ENCODE peak calls at places on chromosomes 3 and 15, in five cellular contexts. Q is HT-29, C is endothelial cell, I is cardiac muscle cell, B is H1. O is an unnamed sample.

GRCh38 chr3:42589382-42590109 is 1.1 kb upstream of the SS18L2 start:
- DNase-seq in Q (no peak), C (no peak), I (no peak), B (no peak), O (no peak)

GRCh38 chr3:163384383-163384782 is 1693.9 kb downstream of the SI start:
- DNase-seq in Q (no peak), C (no peak), I (no peak), B (no peak), O (no peak)

GRCh38 chr3:52774901-52775864 is 2.2 kb upstream of the ITIH1 start:
- DNase-seq in Q (no peak), C (no peak), I (no peak), B (no peak), O (no peak)

GRCh38 chr15:58039260-58040035 is 26.1 kb downstream of the ALDH1A2 start:
- DNase-seq in Q (peak), C (no peak), I (no peak), B (no peak), O (no peak)

GRCh38 chr15:31457631-31458526 is 131.2 kb downstream of the KLF13 start:
- DNase-seq in Q (no peak), C (no peak), I (peak), B (no peak), O (no peak)

GRCh38 chr3:31196881-31197364 is 302.5 kb upstream of the GADL1 start:
- DNase-seq in Q (no peak), C (no peak), I (peak), B (no peak), O (peak)

GRCh38 chr3:98755601-98756000 is 7.5 kb upstream of the ST3GAL6 start:
- DNase-seq in Q (no peak), C (no peak), I (no peak), B (no peak), O (no peak)

GRCh38 chr15:69131362-69132215 is 28.8 kb upstream of the GLCE start:
- DNase-seq in Q (no peak), C (no peak), I (no peak), B (no peak), O (no peak)

GRCh38 chr15:63381301-63382192 is at the start of gene CA12:
- DNase-seq in Q (peak), C (peak), I (peak), B (peak), O (peak)

GRCh38 chr3:164641071-164641470 is 437.2 kb downstream of the SI start:
- DNase-seq in Q (no peak), C (no peak), I (no peak), B (no peak), O (no peak)

GRCh38 chr3:128408693-128409620 is 57.7 kb downstream of the DNAJB8 start:
- DNase-seq in Q (peak), C (no peak), I (no peak), B (no peak), O (no peak)

GRCh38 chr15:99086327-99086667 is 18.6 kb upstream of the SYNM start:
- DNase-seq in Q (no peak), C (no peak), I (no peak), B (no peak), O (no peak)

GRCh38 chr3:152771120-152771519 is 63.8 kb upstream of the P2RY1 start:
- DNase-seq in Q (no peak), C (no peak), I (no peak), B (no peak), O (no peak)

GRCh38 chr3:22908974-22909507 is 294.1 kb upstream of the UBE2E2 start:
- DNase-seq in Q (no peak), C (no peak), I (no peak), B (no peak), O (peak)

GRCh38 chr3:64889991-64890390 is 202.2 kb upstream of the ADAMTS9 start:
- DNase-seq in Q (no peak), C (peak), I (peak), B (no peak), O (no peak)

GRCh38 chr3:117565777-117566176 is 856.2 kb downstream of the TUSC7 start:
- DNase-seq in Q (no peak), C (no peak), I (no peak), B (no peak), O (no peak)

GRCh38 chr3:162541923-162542322 is 1045.3 kb downstream of the OTOL1 start:
- DNase-seq in Q (no peak), C (no peak), I (no peak), B (no peak), O (no peak)

GRCh38 chr3:171441381-171441780 is 18.8 kb downstream of the TNIK start:
- DNase-seq in Q (no peak), C (no peak), I (no peak), B (no peak), O (no peak)

GRCh38 chr3:116135462-116135861 is 309.8 kb downstream of the LSAMP start:
- DNase-seq in Q (no peak), C (no peak), I (peak), B (no peak), O (peak)

GRCh38 chr3:57756528-57757401 is 656 bp downstream of the SLMAP start:
- DNase-seq in Q (peak), C (peak), I (peak), B (peak), O (no peak)

GRCh38 chr15:71316911-71317310 is 201.6 kb downstream of the THSD4 start:
- DNase-seq in Q (no peak), C (no peak), I (no peak), B (no peak), O (no peak)

GRCh38 chr15:26294062-26294689 is 431.0 kb upstream of the ATP10A start:
- DNase-seq in Q (peak), C (no peak), I (no peak), B (peak), O (no peak)

GRCh38 chr15:78056714-78057269 is 20.7 kb downstream of the TBC1D2B start:
- DNase-seq in Q (peak), C (no peak), I (no peak), B (no peak), O (no peak)

GRCh38 chr3:143326983-143327382 is 207.4 kb downstream of the CHST2 start:
- DNase-seq in Q (no peak), C (no peak), I (no peak), B (no peak), O (no peak)

GRCh38 chr15:58980351-58980939 is 7.0 kb upstream of the RNF111 start:
- DNase-seq in Q (peak), C (no peak), I (peak), B (no peak), O (peak)

GRCh38 chr3:19384868-19385267 is 236.6 kb downstream of the KCNH8 start:
- DNase-seq in Q (no peak), C (no peak), I (no peak), B (no peak), O (no peak)

GRCh38 chr3:61564405-61565059 is 3.2 kb downstream of the PTPRG start:
- DNase-seq in Q (no peak), C (peak), I (peak), B (peak), O (peak)

GRCh38 chr15:25056484-25057429 is 102.0 kb downstream of the SNRPN start:
- DNase-seq in Q (no peak), C (no peak), I (no peak), B (peak), O (no peak)

GRCh38 chr15:30030350-30030749 is 52.4 kb upstream of the GOLGA8J start:
- DNase-seq in Q (peak), C (no peak), I (no peak), B (no peak), O (no peak)

GRCh38 chr3:126315083-126315658 is 42.0 kb downstream of the KLF15 start:
- DNase-seq in Q (no peak), C (no peak), I (no peak), B (peak), O (no peak)

GRCh38 chr3:183291511-183292031 is 38.5 kb downstream of the B3GNT5 start:
- DNase-seq in Q (peak), C (no peak), I (peak), B (no peak), O (no peak)

GRCh38 chr3:172616061-172616461 is 92.8 kb upstream of the TNFSF10 start:
- DNase-seq in Q (no peak), C (no peak), I (no peak), B (no peak), O (no peak)

GRCh38 chr3:84772841-84773240 is 185.9 kb upstream of the CADM2 start:
- DNase-seq in Q (no peak), C (no peak), I (no peak), B (no peak), O (no peak)

GRCh38 chr15:93059442-93059841 is 29.6 kb downstream of the RGMA start:
- DNase-seq in Q (no peak), C (no peak), I (no peak), B (no peak), O (no peak)

O was measured in cerebellar cortex.